ENCODE peak calls at places on chromosome 6, in ten cellular contexts. D is spleen; C is brain microvascular endothelial cell; O is non-pigmented ciliary epithelial cell; L is progenitor cell of endocrine pancreas; V is C1 segment of cervical spinal cord; G is stimulated activated CD4-positive, alpha-beta T cell treated with anti-CD3 and anti-CD28 coated beads, Interleukin-1b, Interleukin-23, amount 100 ng/mL, for 24 hours; B is Panc1; N is kidney glomerular epithelial cell; P is posterior vena cava. F is an unnamed sample.

GRCh38 chr6:25217275-25217674 is 61.9 kb upstream of the CARMIL1 start:
- DNase-seq in D (no peak), C (no peak), O (no peak), L (no peak), V (no peak), G (no peak), B (no peak), N (no peak), P (no peak), F (no peak)

GRCh38 chr6:43972179-43972914 is 154.9 kb downstream of the MRPL14 start:
- DNase-seq in D (no peak), C (no peak), O (no peak), L (no peak), V (no peak), G (no peak), B (no peak), N (no peak), P (no peak), F (no peak)

GRCh38 chr6:82954937-82955577 is 110.6 kb downstream of the UBE3D start:
- DNase-seq in D (no peak), C (peak; percentile 54), O (peak; percentile 75), L (no peak), V (no peak), G (no peak), B (no peak), N (peak; percentile 49), P (no peak), F (no peak)

GRCh38 chr6:130696806-130697205 is 130.4 kb upstream of the SMLR1 start:
- DNase-seq in D (no peak), C (peak; percentile 17), O (no peak), L (no peak), V (no peak), G (no peak), B (no peak), N (no peak), P (no peak), F (no peak)

GRCh38 chr6:33248932-33249731 is 22.5 kb downstream of the VPS52 start:
- DNase-seq in D (peak; percentile 98), C (peak; percentile 99), O (peak; percentile 94), L (peak; percentile 83), V (peak; percentile 95), G (peak; percentile 84), B (peak; percentile 97), N (peak; percentile 97), P (peak; percentile 98), F (peak; percentile 99)

GRCh38 chr6:108797951-108798671 is 50.1 kb upstream of the ARMC2 start:
- DNase-seq in D (no peak), C (no peak), O (no peak), L (no peak), V (no peak), G (no peak), B (no peak), N (peak; percentile 95), P (no peak), F (no peak)

GRCh38 chr6:129683606-129684322 is 26.2 kb downstream of the ARHGAP18 start:
- DNase-seq in D (peak; percentile 91), C (peak; percentile 98), O (peak; percentile 99), L (no peak), V (peak; percentile 27), G (peak; percentile 23), B (peak; percentile 65), N (peak; percentile 100), P (peak; percentile 90), F (peak; percentile 59)

GRCh38 chr6:72552938-72553337 is 68.9 kb upstream of the KCNQ5 start:
- DNase-seq in D (no peak), C (peak; percentile 20), O (no peak), L (no peak), V (no peak), G (no peak), B (peak; percentile 87), N (no peak), P (no peak), F (no peak)

GRCh38 chr6:134003542-134003951 is 48.9 kb downstream of the SLC2A12 start:
- DNase-seq in D (no peak), C (no peak), O (no peak), L (no peak), V (peak; percentile 14), G (no peak), B (no peak), N (no peak), P (no peak), F (peak; percentile 26)

GRCh38 chr6:44272529-44272928 is 2.3 kb downstream of the TMEM151B start:
- DNase-seq in D (peak; percentile 17), C (no peak), O (no peak), L (no peak), V (no peak), G (no peak), B (no peak), N (no peak), P (no peak), F (no peak)

GRCh38 chr6:146905313-146905712 is 298.9 kb upstream of the STXBP5 start:
- DNase-seq in D (no peak), C (peak; percentile 20), O (no peak), L (no peak), V (no peak), G (no peak), B (no peak), N (peak; percentile 26), P (no peak), F (no peak)